ENCODE peak calls at places on chromosomes 11 and 22, in eight cellular contexts. M is mesenchymal stem cell; J is stomach; F is naive thymus-derived CD4-positive, alpha-beta T cell; L is neuronal stem cell; B is keratinocyte; T is IMR-90; N is left lung. Z is an unnamed sample.

GRCh38 chr11:117866526-117866925 is 9.9 kb downstream of the FXYD6 start:
- DNase-seq in M (no peak), J (no peak), F (no peak), L (no peak), B (no peak), T (no peak), N (no peak), Z (no peak)

GRCh38 chr11:117188620-117189081 is 10.1 kb downstream of the SIDT2 start:
- DNase-seq in M (no peak), J (peak; percentile 20), F (no peak), L (no peak), B (no peak), T (no peak), N (no peak), Z (no peak)

GRCh38 chr22:17888855-17889254 is 114.6 kb upstream of the BID start:
- DNase-seq in M (peak; percentile 46), J (no peak), F (no peak), L (no peak), B (no peak), T (peak; percentile 47), N (peak; percentile 30), Z (no peak)

GRCh38 chr22:50170453-50171318 is at the start of gene PANX2:
- DNase-seq in M (peak; percentile 14), J (no peak), F (no peak), L (no peak), B (no peak), T (no peak), N (peak; percentile 85), Z (no peak)

GRCh38 chr22:39474351-39474991 is 17.7 kb downstream of the MGAT3 start:
- DNase-seq in M (peak; percentile 40), J (no peak), F (no peak), L (no peak), B (no peak), T (peak; percentile 18), N (no peak), Z (no peak)

GRCh38 chr11:34756591-34756990 is 135.7 kb downstream of the EHF start:
- DNase-seq in M (no peak), J (no peak), F (no peak), L (no peak), B (no peak), T (no peak), N (no peak), Z (no peak)

GRCh38 chr11:27795955-27796861 is 96.0 kb upstream of the BDNF start:
- DNase-seq in M (peak; percentile 27), J (peak; percentile 26), F (no peak), L (peak; percentile 57), B (no peak), T (peak; percentile 9), N (no peak), Z (no peak)

GRCh38 chr22:41048791-41049717 is 43.3 kb upstream of the EP300 start:
- DNase-seq in M (peak; percentile 98), J (peak; percentile 34), F (no peak), L (peak; percentile 32), B (no peak), T (peak; percentile 80), N (peak; percentile 84), Z (no peak)

GRCh38 chr11:63779044-63779443 is 10.5 kb upstream of the ZFTA start:
- DNase-seq in M (peak; percentile 68), J (no peak), F (no peak), L (no peak), B (no peak), T (no peak), N (no peak), Z (no peak)

GRCh38 chr11:61826930-61827572 is 1.0 kb upstream of the FADS2 start:
- DNase-seq in M (no peak), J (no peak), F (no peak), L (no peak), B (no peak), T (no peak), N (no peak), Z (no peak)

GRCh38 chr11:71080239-71081097 is 171.9 kb downstream of the SHANK2 start:
- DNase-seq in M (peak; percentile 56), J (peak; percentile 60), F (no peak), L (peak; percentile 75), B (peak; percentile 1), T (peak; percentile 58), N (no peak), Z (peak; percentile 24)

GRCh38 chr11:70823771-70824170 is 425.4 kb downstream of the CTTN start:
- DNase-seq in M (no peak), J (no peak), F (no peak), L (no peak), B (no peak), T (no peak), N (no peak), Z (no peak)

GRCh38 chr11:43573233-43573632 is 107.3 kb upstream of the HSD17B12 start:
- DNase-seq in M (no peak), J (no peak), F (no peak), L (no peak), B (no peak), T (no peak), N (no peak), Z (no peak)

GRCh38 chr11:59560702-59561469 is 49.5 kb downstream of the OR4D9 start:
- DNase-seq in M (peak; percentile 85), J (peak; percentile 86), F (peak; percentile 59), L (peak; percentile 74), B (peak; percentile 95), T (peak; percentile 82), N (peak; percentile 93), Z (peak; percentile 81)

GRCh38 chr11:119371778-119372182 is 9.7 kb downstream of the USP2 start:
- DNase-seq in M (no peak), J (no peak), F (no peak), L (no peak), B (no peak), T (no peak), N (no peak), Z (no peak)

GRCh38 chr11:41400124-41400523 is 59.3 kb downstream of the LRRC4C start:
- DNase-seq in M (no peak), J (no peak), F (no peak), L (no peak), B (no peak), T (no peak), N (no peak), Z (no peak)

GRCh38 chr11:43547900-43548381 is 132.6 kb upstream of the HSD17B12 start:
- DNase-seq in M (no peak), J (peak; percentile 41), F (no peak), L (no peak), B (no peak), T (no peak), N (no peak), Z (no peak)

GRCh38 chr11:44849922-44850321 is 100.8 kb downstream of the TP53I11 start:
- DNase-seq in M (no peak), J (no peak), F (no peak), L (no peak), B (no peak), T (no peak), N (no peak), Z (no peak)

GRCh38 chr11:105937738-105938137 is 84.3 kb downstream of the MSANTD4 start:
- DNase-seq in M (peak; percentile 82), J (no peak), F (no peak), L (no peak), B (no peak), T (peak; percentile 46), N (no peak), Z (no peak)

DNA sequence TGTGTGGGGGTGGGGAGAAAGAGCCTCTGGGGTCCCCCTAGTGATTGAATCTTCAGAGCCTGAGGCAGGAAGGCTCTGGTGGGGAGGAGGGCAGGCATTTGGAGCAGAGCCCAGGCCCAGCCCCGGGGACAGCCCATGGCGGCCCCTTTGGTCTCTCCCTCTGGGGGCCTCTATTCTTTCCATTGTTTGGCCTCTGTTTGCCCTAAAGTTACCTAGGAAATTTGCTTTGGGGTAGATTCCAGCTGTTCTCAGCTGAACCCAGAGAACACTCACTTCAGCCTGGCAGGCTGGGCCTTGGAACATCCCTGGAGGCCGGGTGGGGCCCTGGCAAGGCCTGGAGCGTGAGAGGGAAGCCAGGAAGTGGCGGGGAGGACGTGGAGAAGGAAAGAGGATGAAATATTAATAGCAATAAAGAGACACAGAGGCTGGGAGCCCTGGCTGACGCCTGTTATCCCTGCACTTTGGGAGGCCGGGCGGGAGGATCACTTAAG is 22.9 kb upstream of the A4GALT start:
- DNase-seq in M (peak; percentile 73), J (no peak), F (no peak), L (no peak), B (no peak), T (no peak), N (no peak), Z (no peak)
- H3K27ac ChIP-seq in M (no peak overlapping the region), J (peak overlapping the region; percentile 80), F (no peak overlapping the region), L (peak overlapping the region; percentile 54), B (peak overlapping the region; percentile 26), T (no peak overlapping the region), N (peak overlapping the region; percentile 56), Z (no peak overlapping the region)

GRCh38 chr11:33530824-33531223 is 169.8 kb downstream of the C11orf91 start:
- DNase-seq in M (peak; percentile 30), J (no peak), F (no peak), L (no peak), B (no peak), T (peak; percentile 79), N (no peak), Z (no peak)

GRCh38 chr11:33532257-33532656 is 168.4 kb downstream of the C11orf91 start:
- DNase-seq in M (no peak), J (no peak), F (no peak), L (no peak), B (no peak), T (no peak), N (no peak), Z (no peak)

GRCh38 chr11:33532720-33533119 is 167.9 kb downstream of the C11orf91 start:
- DNase-seq in M (peak; percentile 10), J (no peak), F (no peak), L (no peak), B (no peak), T (no peak), N (no peak), Z (no peak)

GRCh38 chr11:33533668-33534067 is 167.0 kb downstream of the C11orf91 start:
- DNase-seq in M (peak; percentile 9), J (no peak), F (no peak), L (no peak), B (no peak), T (peak; percentile 54), N (no peak), Z (no peak)

GRCh38 chr11:33531743-33532181 is 168.9 kb downstream of the C11orf91 start:
- DNase-seq in M (peak; percentile 71), J (no peak), F (no peak), L (no peak), B (no peak), T (peak; percentile 80), N (no peak), Z (no peak)
- H3K27ac ChIP-seq in M (no peak overlapping the region), J (no peak overlapping the region), F (no peak overlapping the region), L (no peak overlapping the region), B (no peak overlapping the region), T (no peak overlapping the region), N (no peak overlapping the region), Z (no peak overlapping the region)

GRCh38 chr11:10902756-10903155 is 44.9 kb upstream of the ZBED5 start:
- DNase-seq in M (no peak), J (no peak), F (no peak), L (no peak), B (no peak), T (no peak), N (no peak), Z (no peak)
- H3K27ac ChIP-seq in M (no peak overlapping the region), J (no peak overlapping the region), F (no peak overlapping the region), L (no peak overlapping the region), B (peak overlapping the region; percentile 62), T (no peak overlapping the region), N (peak overlapping the region; percentile 26), Z (peak overlapping the region; percentile 100)

DNA sequence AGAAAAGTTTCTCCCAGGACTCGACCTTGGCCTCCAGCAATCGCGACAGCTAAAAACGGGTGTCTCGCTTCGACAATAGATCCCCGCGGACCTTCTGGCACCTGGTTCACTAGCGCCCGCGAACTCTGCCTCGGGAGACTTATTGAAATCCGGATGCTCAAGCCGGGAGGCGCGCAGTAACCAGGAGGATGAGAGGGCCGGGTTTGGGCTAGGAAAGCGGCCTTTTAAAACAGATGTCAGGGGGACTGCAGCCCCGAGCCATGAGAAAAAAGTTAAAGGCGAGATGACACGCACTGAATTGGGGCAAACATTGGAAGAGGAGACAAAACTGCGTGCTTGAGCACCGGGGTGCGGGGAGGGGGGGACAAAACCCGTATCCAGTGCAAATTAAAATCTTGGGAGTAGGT is 637 bp upstream of the ZBTB16 start:
- DNase-seq in M (peak; percentile 46), J (peak; percentile 47), F (no peak), L (no peak), B (no peak), T (no peak), N (no peak), Z (no peak)
- H3K27ac ChIP-seq in M (no peak overlapping the region), J (peak overlapping the region; percentile 97), F (peak overlapping the region; percentile 8), L (peak overlapping the region; percentile 12), B (no peak overlapping the region), T (no peak overlapping the region), N (peak overlapping the region; percentile 69), Z (no peak overlapping the region)

Z was measured in epithelial cell of prostate.